ENCODE peak calls at places on chromosome 9, in five cellular contexts. Q is GM12878, P is HepG2, U is HCT116, X is SK-N-SH. D is an unnamed sample.

GRCh38 chr9:34496149-34496712 is 26.6 kb downstream of the ENHO start:
- DNase-seq in Q (no peak), P (no peak), U (peak; percentile 4), X (no peak), D (no peak)

GRCh38 chr9:99253772-99254431 is 31.8 kb downstream of the SEC61B start:
- DNase-seq in Q (peak; percentile 90), X (no peak), U (no peak), P (no peak), D (no peak)

GRCh38 chr9:104747565-104748358 is at the start of gene NIPSNAP3A:
- DNase-seq in Q (peak; percentile 63), P (peak; percentile 54), U (peak; percentile 41), X (peak; percentile 94), D (peak; percentile 89)

GRCh38 chr9:96617439-96618185 is 2.0 kb downstream of the CDC14B start:
- DNase-seq in U (no peak), X (no peak), Q (no peak), P (no peak), D (no peak)

GRCh38 chr9:18490591-18491370 is 16.8 kb downstream of the ADAMTSL1 start:
- DNase-seq in U (no peak), X (no peak), P (no peak), Q (no peak), D (no peak)

GRCh38 chr9:126376311-126376902 is 49.8 kb downstream of the MVB12B start:
- DNase-seq in X (no peak), U (no peak), P (peak; percentile 90), Q (no peak), D (no peak)

GRCh38 chr9:38380872-38381534 is 11.5 kb upstream of the ALDH1B1 start:
- DNase-seq in U (no peak), X (no peak), Q (no peak), P (peak; percentile 98), D (no peak)

GRCh38 chr9:129221233-129221632 is 43.2 kb upstream of the IER5L start:
- DNase-seq in U (no peak), X (no peak), P (no peak), Q (no peak), D (no peak)

GRCh38 chr9:36999728-37000333 is 34.2 kb downstream of the PAX5 start:
- DNase-seq in U (no peak), X (no peak), Q (no peak), P (no peak), D (no peak)

DNA sequence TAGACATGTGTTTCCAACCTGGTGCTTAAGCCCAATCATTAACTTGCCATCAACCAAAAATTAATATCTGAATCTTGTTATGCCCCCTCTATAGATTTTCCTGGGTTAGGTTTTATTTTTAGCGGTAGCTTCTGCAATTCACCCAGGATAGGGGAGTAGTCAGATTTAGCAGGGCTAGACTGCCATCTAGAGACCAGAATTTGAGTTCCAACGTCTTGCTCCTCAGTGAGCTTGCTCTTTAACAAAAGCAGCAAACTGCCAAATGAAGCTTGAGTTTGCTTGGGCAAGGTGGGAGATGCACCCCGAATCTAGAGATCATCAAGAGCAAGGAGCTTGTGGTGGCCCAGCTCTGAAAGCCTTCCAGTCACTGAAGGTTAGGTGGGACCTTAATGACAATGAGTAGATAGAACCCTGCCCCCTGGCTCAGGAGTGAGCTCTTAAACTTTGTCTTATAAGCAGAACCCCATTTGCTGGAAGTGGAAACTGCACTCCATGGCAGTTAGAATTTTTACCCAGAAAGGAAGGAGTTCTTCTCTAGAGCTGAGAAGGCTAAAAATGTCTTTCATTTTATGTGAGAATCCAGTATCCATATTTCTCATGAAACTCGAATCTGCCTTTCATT is 456.1 kb downstream of the RASEF start:
- DNase-seq in X (peak; percentile 49), P (peak; percentile 69), U (peak; percentile 8), Q (peak; percentile 1), D (peak; percentile 23)
- TF ChIP-seq JUND in X (no peak), P (no peak), U (no peak), Q (no peak), D (no peak)

GRCh38 chr9:111877420-111877819 is 19.2 kb upstream of the UGCG start:
- DNase-seq in Q (no peak), X (no peak), P (no peak), U (no peak), D (no peak)

GRCh38 chr9:111872886-111873285 is 23.7 kb upstream of the UGCG start:
- DNase-seq in U (no peak), X (no peak), P (no peak), Q (no peak), D (no peak)

GRCh38 chr9:111873901-111874300 is 22.7 kb upstream of the UGCG start:
- DNase-seq in Q (no peak), P (no peak), X (no peak), U (no peak), D (no peak)

GRCh38 chr9:111876179-111876578 is 20.4 kb upstream of the UGCG start:
- DNase-seq in U (no peak), X (no peak), Q (no peak), P (no peak), D (no peak)

GRCh38 chr9:111874500-111874899 is 22.1 kb upstream of the UGCG start:
- DNase-seq in X (no peak), P (no peak), U (no peak), Q (no peak), D (no peak)
- TF ChIP-seq JUND in X (no peak), P (no peak), U (no peak), Q (no peak), D (no peak)

GRCh38 chr9:94788706-94789105 is 62.2 kb downstream of the AOPEP start:
- DNase-seq in U (no peak), P (no peak), Q (no peak), X (no peak), D (no peak)
- TF ChIP-seq JUND in U (no peak), P (no peak), Q (no peak), X (no peak), D (no peak)

GRCh38 chr9:85631809-85632208 is 109.9 kb downstream of the AGTPBP1 start:
- DNase-seq in U (no peak), Q (no peak), X (no peak), P (no peak), D (no peak)
- TF ChIP-seq JUND in U (no peak), Q (no peak), X (no peak), P (no peak), D (no peak)

GRCh38 chr9:111842313-111842712 is 47.6 kb upstream of the SHOC1 start:
- DNase-seq in X (no peak), Q (no peak), P (no peak), U (no peak), D (no peak)

GRCh38 chr9:111838439-111838838 is 43.7 kb upstream of the SHOC1 start:
- DNase-seq in X (no peak), Q (no peak), P (no peak), U (no peak), D (no peak)

GRCh38 chr9:111839981-111840380 is 45.2 kb upstream of the SHOC1 start:
- DNase-seq in U (no peak), Q (no peak), P (no peak), X (no peak), D (no peak)

GRCh38 chr9:111839387-111839786 is 44.6 kb upstream of the SHOC1 start:
- DNase-seq in X (no peak), Q (peak; percentile 39), U (no peak), P (peak; percentile 12), D (peak; percentile 13)

DNA sequence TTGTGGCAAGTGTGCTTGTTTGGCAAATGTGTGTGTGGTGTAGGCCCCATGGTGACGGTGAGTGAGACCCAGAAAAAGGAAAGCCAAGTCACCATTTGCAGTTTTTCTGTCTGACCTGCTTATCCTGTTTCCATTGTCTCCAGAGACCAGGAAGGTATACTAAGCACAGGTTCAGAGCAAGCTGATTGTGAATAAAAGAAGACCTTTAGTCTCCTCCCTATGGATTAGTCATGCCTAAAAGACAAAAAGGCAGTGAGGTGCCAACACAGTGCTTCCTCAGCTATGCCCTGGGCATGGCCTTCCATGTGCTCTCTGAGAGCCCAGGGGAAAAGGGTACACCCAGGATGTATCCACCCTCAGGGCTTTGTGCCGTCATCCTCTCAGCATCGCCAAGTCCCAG is 49.2 kb upstream of the SHOC1 start:
- DNase-seq in P (no peak), U (no peak), Q (no peak), X (no peak), D (no peak)
- TF ChIP-seq JUND in P (no peak), U (no peak), Q (no peak), X (no peak), D (no peak)

D was measured in T47D.